ENCODE peak calls at places on chromosomes 5 and 9, in six cellular contexts. E is HepG2, I is SK-N-SH, Q is GM12878, G is K562, T is H1. C is an unnamed sample.
A peak's percentile ranks its signal among the peaks of the same experiment; 100 is the strongest.

GRCh38 chr5:151156732-151157402 is 712 bp downstream of the ANXA6 start:
- DNase-seq in E (no peak), I (peak; percentile 62), Q (no peak), G (no peak), T (peak; percentile 54), C (no peak)

GRCh38 chr9:68619636-68620035 is 79.0 kb upstream of the TMEM252 start:
- DNase-seq in E (no peak), I (no peak), Q (no peak), G (no peak), T (no peak), C (no peak)

GRCh38 chr9:129278391-129279237 is 100.6 kb upstream of the IER5L start:
- DNase-seq in E (no peak), I (no peak), Q (no peak), G (peak; percentile 52), T (peak; percentile 73), C (no peak)

GRCh38 chr9:132384376-132384775 is 22.3 kb downstream of the TTF1 start:
- DNase-seq in E (no peak), I (no peak), Q (peak; percentile 61), G (no peak), T (no peak), C (no peak)

GRCh38 chr5:124057161-124057814 is 545.3 kb downstream of the CSNK1G3 start:
- DNase-seq in E (no peak), I (no peak), Q (peak; percentile 47), G (no peak), T (no peak), C (peak; percentile 2)

GRCh38 chr5:72378636-72379289 is 58.6 kb downstream of the PTCD2 start:
- DNase-seq in E (no peak), I (peak; percentile 21), Q (no peak), G (peak; percentile 44), T (no peak), C (no peak)

GRCh38 chr9:108272350-108272899 is 583.4 kb downstream of the ACTL7B start:
- DNase-seq in E (peak; percentile 16), I (peak; percentile 40), Q (no peak), G (peak; percentile 47), T (peak; percentile 55), C (peak; percentile 12)

GRCh38 chr5:150989695-150990094 is 30.7 kb upstream of the GPX3 start:
- DNase-seq in E (no peak), I (no peak), Q (no peak), G (no peak), T (peak; percentile 60), C (no peak)

GRCh38 chr5:73792687-73793320 is 166.8 kb downstream of the ARHGEF28 start:
- DNase-seq in E (peak; percentile 74), I (peak; percentile 67), Q (peak; percentile 41), G (peak; percentile 65), T (peak; percentile 86), C (peak; percentile 32)

GRCh38 chr9:100600511-100601079 is 22.7 kb downstream of the CAVIN4 start:
- DNase-seq in E (no peak), I (no peak), Q (no peak), G (no peak), T (no peak), C (no peak)

GRCh38 chr5:95859327-95860060 is 37.0 kb upstream of the GLRX start:
- DNase-seq in E (no peak), I (no peak), Q (no peak), G (no peak), T (no peak), C (no peak)

GRCh38 chr5:17157916-17158529 is 59.4 kb upstream of the BASP1 start:
- DNase-seq in E (no peak), I (no peak), Q (no peak), G (no peak), T (no peak), C (peak; percentile 49)

GRCh38 chr5:50921366-50922133 is 255.1 kb downstream of the PARP8 start:
- DNase-seq in E (no peak), I (no peak), Q (no peak), G (no peak), T (no peak), C (no peak)

GRCh38 chr5:78361226-78361993 is 993 bp downstream of the SCAMP1 start:
- DNase-seq in E (peak; percentile 51), I (peak; percentile 48), Q (no peak), G (peak; percentile 28), T (no peak), C (peak; percentile 41)

GRCh38 chr5:178247481-178248456 is 15.2 kb upstream of the PHYKPL start:
- DNase-seq in E (no peak), I (peak; percentile 37), Q (no peak), G (no peak), T (no peak), C (no peak)
- TF ChIP-seq GABPA in E (no peak), I (no peak), Q (no peak), G (no peak), T (no peak), C (no peak)

GRCh38 chr9:34507556-34507955 is 15.2 kb downstream of the ENHO start:
- DNase-seq in E (no peak), I (no peak), Q (no peak), G (no peak), T (no peak), C (no peak)
- TF ChIP-seq POLR2AphosphoS5 in E (no peak), I (no peak), Q (no peak), G (no peak), T (no peak), C (no peak)

GRCh38 chr9:136997830-136998234 is 1.5 kb upstream of the CLIC3 start:
- DNase-seq in E (no peak), I (no peak), Q (no peak), G (no peak), T (no peak), C (no peak)
- TF ChIP-seq GABPA in E (no peak), I (no peak), Q (no peak), G (no peak), T (no peak), C (no peak)

GRCh38 chr9:127555830-127556820 is 56.0 kb upstream of the STXBP1 start:
- DNase-seq in E (no peak), I (no peak), Q (peak; percentile 24), G (peak; percentile 65), T (no peak), C (peak; percentile 70)
- TF ChIP-seq POLR2AphosphoS5 in E (no peak), I (peak; percentile 73), Q (no peak), G (peak; percentile 28), T (no peak), C (peak; percentile 32)

GRCh38 chr9:93891050-93891449 is 64.1 kb downstream of the BARX1 start:
- DNase-seq in E (no peak), I (no peak), Q (no peak), G (no peak), T (no peak), C (no peak)
- TF ChIP-seq GABPA in E (no peak), I (no peak), Q (no peak), G (no peak), T (no peak), C (no peak)

DNA sequence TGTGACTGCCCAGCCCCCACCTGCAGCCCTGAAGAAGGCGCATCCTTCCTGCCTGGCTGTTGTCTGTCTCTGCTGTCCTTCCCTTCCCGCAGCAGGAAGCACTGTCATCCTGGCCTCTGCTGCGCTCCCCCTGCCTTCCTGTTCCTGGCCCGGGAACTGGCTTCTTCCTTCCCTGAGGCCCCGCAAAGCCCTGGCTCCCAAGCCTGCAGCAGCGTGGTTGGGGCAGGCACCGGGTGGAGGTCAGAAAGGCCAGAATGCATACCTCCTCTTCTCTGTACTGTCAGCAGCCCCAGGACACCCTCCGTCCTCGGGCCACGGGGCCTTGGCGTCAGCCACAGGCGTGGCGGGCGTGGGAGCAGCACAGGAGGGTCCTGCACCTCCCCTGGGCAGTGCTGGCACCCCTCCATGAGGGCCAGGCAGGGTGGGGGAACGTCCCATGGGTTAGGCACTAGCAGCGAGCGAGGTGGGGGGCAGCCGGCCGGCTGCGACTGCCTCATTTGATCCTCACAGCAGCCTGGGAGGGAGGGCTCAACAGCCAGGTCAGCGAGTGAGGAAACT is 9.6 kb downstream of the FLT4 start:
- DNase-seq in E (no peak), I (peak; percentile 17), Q (no peak), G (no peak), T (no peak), C (no peak)
- TF ChIP-seq POLR2AphosphoS5 in E (no peak), I (no peak), Q (no peak), G (no peak), T (no peak), C (no peak)

GRCh38 chr5:139635606-139636206 is 12.4 kb upstream of the CXXC5 start:
- DNase-seq in E (peak; percentile 70), I (peak; percentile 75), Q (no peak), G (peak; percentile 75), T (peak; percentile 75), C (peak; percentile 33)
- TF ChIP-seq GABPA in E (no peak), I (no peak), Q (no peak), G (no peak), T (no peak), C (no peak)

GRCh38 chr5:148750614-148751013 is 75.8 kb upstream of the ADRB2 start:
- DNase-seq in E (no peak), I (no peak), Q (no peak), G (no peak), T (no peak), C (no peak)
- TF ChIP-seq POLR2AphosphoS5 in E (no peak), I (no peak), Q (no peak), G (no peak), T (no peak), C (no peak)

DNA sequence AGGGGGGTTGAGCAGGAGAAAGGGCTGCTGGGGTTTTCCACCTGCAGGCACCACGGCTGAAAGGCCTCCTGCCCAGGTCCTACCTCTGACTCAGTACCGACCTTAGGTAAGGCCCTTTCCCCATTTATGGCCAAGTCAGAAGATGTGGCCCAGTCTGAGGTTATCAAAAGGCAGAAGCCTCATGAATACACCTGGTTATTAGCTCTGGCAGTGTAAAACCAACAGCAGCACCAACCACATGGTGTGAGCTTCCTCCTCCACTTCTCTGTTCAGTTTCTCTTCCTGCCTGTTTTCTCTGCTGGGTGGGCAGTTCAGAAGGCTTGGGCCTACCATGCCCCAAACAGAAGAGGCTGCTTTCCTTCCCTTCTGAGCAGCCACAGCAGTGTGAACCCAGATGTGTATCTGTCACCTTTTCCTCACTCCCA is 86.9 kb downstream of the UGCG start:
- DNase-seq in E (no peak), I (no peak), Q (peak; percentile 94), G (no peak), T (no peak), C (no peak)
- TF ChIP-seq GABPA in E (no peak), I (no peak), Q (no peak), G (no peak), T (no peak), C (no peak)

GRCh38 chr9:113585555-113585954 is 122.0 kb downstream of the RGS3 start:
- DNase-seq in E (no peak), I (no peak), Q (no peak), G (no peak), T (no peak), C (no peak)
- TF ChIP-seq POLR2AphosphoS5 in E (no peak), I (no peak), Q (no peak), G (no peak), T (no peak), C (no peak)